ENCODE peak calls at places on chromosomes 6 and 20, in six cellular contexts. One of them, this sample, is unnamed.

GRCh38 chr6:159915397-159915796 is 24.6 kb downstream of the MAS1 start:
- DNase-seq in activated CD8-positive, alpha-beta memory T cell treated with anti-CD3 and anti-CD28 coated beads for 4 hours: no peak
- DNase-seq in Ammon's horn: no peak
- DNase-seq in NCI-H1092: no peak
- DNase-seq in NCI-H69: no peak
- DNase-seq in stimulated activated CD8-positive, alpha-beta memory T cell treated with anti-CD3 and anti-CD28 coated beads, Interleukin-2, amount 100 ng/mL, for 48 hours: no peak
- DNase-seq in this sample: no peak

GRCh38 chr6:47138046-47138445 is 95.9 kb upstream of the ADGRF1 start:
- DNase-seq in activated CD8-positive, alpha-beta memory T cell treated with anti-CD3 and anti-CD28 coated beads for 4 hours: no peak
- DNase-seq in Ammon's horn: no peak
- DNase-seq in NCI-H1092: no peak
- DNase-seq in NCI-H69: no peak
- DNase-seq in stimulated activated CD8-positive, alpha-beta memory T cell treated with anti-CD3 and anti-CD28 coated beads, Interleukin-2, amount 100 ng/mL, for 48 hours: no peak
- DNase-seq in this sample: no peak

GRCh38 chr6:130906736-130907381 is 79.7 kb downstream of the SMLR1 start:
- DNase-seq in activated CD8-positive, alpha-beta memory T cell treated with anti-CD3 and anti-CD28 coated beads for 4 hours: no peak
- DNase-seq in Ammon's horn: no peak
- DNase-seq in NCI-H1092: no peak
- DNase-seq in NCI-H69: no peak
- DNase-seq in stimulated activated CD8-positive, alpha-beta memory T cell treated with anti-CD3 and anti-CD28 coated beads, Interleukin-2, amount 100 ng/mL, for 48 hours: no peak
- DNase-seq in this sample: no peak

GRCh38 chr6:159112714-159113113 is 56.5 kb upstream of the FNDC1 start:
- DNase-seq in activated CD8-positive, alpha-beta memory T cell treated with anti-CD3 and anti-CD28 coated beads for 4 hours: no peak
- DNase-seq in Ammon's horn: no peak
- DNase-seq in NCI-H1092: no peak
- DNase-seq in NCI-H69: no peak
- DNase-seq in stimulated activated CD8-positive, alpha-beta memory T cell treated with anti-CD3 and anti-CD28 coated beads, Interleukin-2, amount 100 ng/mL, for 48 hours: no peak
- DNase-seq in this sample: no peak

GRCh38 chr6:24824142-24824755 is 25.5 kb upstream of the ARMH2 start:
- DNase-seq in activated CD8-positive, alpha-beta memory T cell treated with anti-CD3 and anti-CD28 coated beads for 4 hours: no peak
- DNase-seq in Ammon's horn: no peak
- DNase-seq in NCI-H1092: no peak
- DNase-seq in NCI-H69: peak; percentile 57
- DNase-seq in stimulated activated CD8-positive, alpha-beta memory T cell treated with anti-CD3 and anti-CD28 coated beads, Interleukin-2, amount 100 ng/mL, for 48 hours: no peak
- DNase-seq in this sample: no peak

GRCh38 chr20:55205684-55206083 is 730.3 kb downstream of the DOK5 start:
- DNase-seq in activated CD8-positive, alpha-beta memory T cell treated with anti-CD3 and anti-CD28 coated beads for 4 hours: no peak
- DNase-seq in Ammon's horn: no peak
- DNase-seq in NCI-H1092: no peak
- DNase-seq in NCI-H69: no peak
- DNase-seq in stimulated activated CD8-positive, alpha-beta memory T cell treated with anti-CD3 and anti-CD28 coated beads, Interleukin-2, amount 100 ng/mL, for 48 hours: no peak
- DNase-seq in this sample: no peak

GRCh38 chr6:73538116-73538779 is 17.4 kb upstream of the EEF1A1 start:
- DNase-seq in activated CD8-positive, alpha-beta memory T cell treated with anti-CD3 and anti-CD28 coated beads for 4 hours: no peak
- DNase-seq in Ammon's horn: no peak
- DNase-seq in NCI-H1092: no peak
- DNase-seq in NCI-H69: no peak
- DNase-seq in stimulated activated CD8-positive, alpha-beta memory T cell treated with anti-CD3 and anti-CD28 coated beads, Interleukin-2, amount 100 ng/mL, for 48 hours: no peak
- DNase-seq in this sample: no peak

GRCh38 chr6:112282217-112282616 is 27.9 kb upstream of the LAMA4 start:
- DNase-seq in activated CD8-positive, alpha-beta memory T cell treated with anti-CD3 and anti-CD28 coated beads for 4 hours: no peak
- DNase-seq in Ammon's horn: peak; percentile 77
- DNase-seq in NCI-H1092: no peak
- DNase-seq in NCI-H69: peak; percentile 33
- DNase-seq in stimulated activated CD8-positive, alpha-beta memory T cell treated with anti-CD3 and anti-CD28 coated beads, Interleukin-2, amount 100 ng/mL, for 48 hours: no peak
- DNase-seq in this sample: no peak

GRCh38 chr6:16850332-16851022 is 89.2 kb upstream of the ATXN1 start:
- DNase-seq in activated CD8-positive, alpha-beta memory T cell treated with anti-CD3 and anti-CD28 coated beads for 4 hours: no peak
- DNase-seq in Ammon's horn: no peak
- DNase-seq in NCI-H1092: no peak
- DNase-seq in NCI-H69: peak; percentile 99
- DNase-seq in stimulated activated CD8-positive, alpha-beta memory T cell treated with anti-CD3 and anti-CD28 coated beads, Interleukin-2, amount 100 ng/mL, for 48 hours: no peak
- DNase-seq in this sample: no peak

GRCh38 chr6:112882381-112882780 is 535.3 kb downstream of the RFPL4B start:
- DNase-seq in activated CD8-positive, alpha-beta memory T cell treated with anti-CD3 and anti-CD28 coated beads for 4 hours: no peak
- DNase-seq in Ammon's horn: no peak
- DNase-seq in NCI-H1092: no peak
- DNase-seq in NCI-H69: no peak
- DNase-seq in stimulated activated CD8-positive, alpha-beta memory T cell treated with anti-CD3 and anti-CD28 coated beads, Interleukin-2, amount 100 ng/mL, for 48 hours: no peak
- DNase-seq in this sample: no peak

GRCh38 chr6:31652925-31653724 is 664 bp upstream of the BAG6 start:
- DNase-seq in activated CD8-positive, alpha-beta memory T cell treated with anti-CD3 and anti-CD28 coated beads for 4 hours: peak; percentile 86
- DNase-seq in Ammon's horn: peak; percentile 92
- DNase-seq in NCI-H1092: peak; percentile 92
- DNase-seq in NCI-H69: peak; percentile 99
- DNase-seq in stimulated activated CD8-positive, alpha-beta memory T cell treated with anti-CD3 and anti-CD28 coated beads, Interleukin-2, amount 100 ng/mL, for 48 hours: peak; percentile 82
- DNase-seq in this sample: no peak

GRCh38 chr6:110315856-110316398 is 42.2 kb downstream of the METTL24 start:
- DNase-seq in activated CD8-positive, alpha-beta memory T cell treated with anti-CD3 and anti-CD28 coated beads for 4 hours: no peak
- DNase-seq in Ammon's horn: no peak
- DNase-seq in NCI-H1092: no peak
- DNase-seq in NCI-H69: peak; percentile 16
- DNase-seq in stimulated activated CD8-positive, alpha-beta memory T cell treated with anti-CD3 and anti-CD28 coated beads, Interleukin-2, amount 100 ng/mL, for 48 hours: no peak
- DNase-seq in this sample: no peak

GRCh38 chr20:4320284-4320683 is 304.9 kb upstream of the RNF24 start:
- DNase-seq in activated CD8-positive, alpha-beta memory T cell treated with anti-CD3 and anti-CD28 coated beads for 4 hours: no peak
- DNase-seq in Ammon's horn: no peak
- DNase-seq in NCI-H1092: no peak
- DNase-seq in NCI-H69: no peak
- DNase-seq in stimulated activated CD8-positive, alpha-beta memory T cell treated with anti-CD3 and anti-CD28 coated beads, Interleukin-2, amount 100 ng/mL, for 48 hours: no peak
- DNase-seq in this sample: no peak

GRCh38 chr6:17450825-17451224 is 57.4 kb downstream of the CAP2 start:
- DNase-seq in activated CD8-positive, alpha-beta memory T cell treated with anti-CD3 and anti-CD28 coated beads for 4 hours: no peak
- DNase-seq in Ammon's horn: no peak
- DNase-seq in NCI-H1092: peak; percentile 1
- DNase-seq in NCI-H69: peak; percentile 75
- DNase-seq in stimulated activated CD8-positive, alpha-beta memory T cell treated with anti-CD3 and anti-CD28 coated beads, Interleukin-2, amount 100 ng/mL, for 48 hours: no peak
- DNase-seq in this sample: no peak

GRCh38 chr20:51318058-51318960 is 224.2 kb downstream of the NFATC2 start:
- DNase-seq in activated CD8-positive, alpha-beta memory T cell treated with anti-CD3 and anti-CD28 coated beads for 4 hours: no peak
- DNase-seq in Ammon's horn: no peak
- DNase-seq in NCI-H1092: peak; percentile 20
- DNase-seq in NCI-H69: peak; percentile 66
- DNase-seq in stimulated activated CD8-positive, alpha-beta memory T cell treated with anti-CD3 and anti-CD28 coated beads, Interleukin-2, amount 100 ng/mL, for 48 hours: peak; percentile 54
- DNase-seq in this sample: peak; percentile 23

GRCh38 chr6:7911345-7911725 is 747 bp upstream of the TXNDC5 start:
- DNase-seq in activated CD8-positive, alpha-beta memory T cell treated with anti-CD3 and anti-CD28 coated beads for 4 hours: no peak
- DNase-seq in Ammon's horn: no peak
- DNase-seq in NCI-H1092: no peak
- DNase-seq in NCI-H69: peak; percentile 99
- DNase-seq in stimulated activated CD8-positive, alpha-beta memory T cell treated with anti-CD3 and anti-CD28 coated beads, Interleukin-2, amount 100 ng/mL, for 48 hours: no peak
- DNase-seq in this sample: no peak

GRCh38 chr6:36851632-36852031 is 12.4 kb upstream of the CPNE5 start:
- DNase-seq in activated CD8-positive, alpha-beta memory T cell treated with anti-CD3 and anti-CD28 coated beads for 4 hours: no peak
- DNase-seq in Ammon's horn: no peak
- DNase-seq in NCI-H1092: no peak
- DNase-seq in NCI-H69: no peak
- DNase-seq in stimulated activated CD8-positive, alpha-beta memory T cell treated with anti-CD3 and anti-CD28 coated beads, Interleukin-2, amount 100 ng/mL, for 48 hours: no peak
- DNase-seq in this sample: no peak

GRCh38 chr6:69370763-69371162 is 426.0 kb downstream of the LMBRD1 start:
- DNase-seq in activated CD8-positive, alpha-beta memory T cell treated with anti-CD3 and anti-CD28 coated beads for 4 hours: no peak
- DNase-seq in Ammon's horn: peak; percentile 37
- DNase-seq in NCI-H1092: no peak
- DNase-seq in NCI-H69: no peak
- DNase-seq in stimulated activated CD8-positive, alpha-beta memory T cell treated with anti-CD3 and anti-CD28 coated beads, Interleukin-2, amount 100 ng/mL, for 48 hours: no peak
- DNase-seq in this sample: no peak

GRCh38 chr6:113031591-113031990 is 684.5 kb downstream of the RFPL4B start:
- DNase-seq in activated CD8-positive, alpha-beta memory T cell treated with anti-CD3 and anti-CD28 coated beads for 4 hours: no peak
- DNase-seq in Ammon's horn: peak; percentile 29
- DNase-seq in NCI-H1092: no peak
- DNase-seq in NCI-H69: peak; percentile 4
- DNase-seq in stimulated activated CD8-positive, alpha-beta memory T cell treated with anti-CD3 and anti-CD28 coated beads, Interleukin-2, amount 100 ng/mL, for 48 hours: no peak
- DNase-seq in this sample: no peak

GRCh38 chr6:43980004-43980795 is 147.1 kb downstream of the MRPL14 start:
- DNase-seq in activated CD8-positive, alpha-beta memory T cell treated with anti-CD3 and anti-CD28 coated beads for 4 hours: no peak
- DNase-seq in Ammon's horn: peak; percentile 46
- DNase-seq in NCI-H1092: peak; percentile 76
- DNase-seq in NCI-H69: peak; percentile 85
- DNase-seq in stimulated activated CD8-positive, alpha-beta memory T cell treated with anti-CD3 and anti-CD28 coated beads, Interleukin-2, amount 100 ng/mL, for 48 hours: no peak
- DNase-seq in this sample: no peak

GRCh38 chr20:59945731-59946130 is 5.5 kb downstream of the FAM217B start:
- DNase-seq in activated CD8-positive, alpha-beta memory T cell treated with anti-CD3 and anti-CD28 coated beads for 4 hours: no peak
- DNase-seq in Ammon's horn: no peak
- DNase-seq in NCI-H1092: no peak
- DNase-seq in NCI-H69: no peak
- DNase-seq in stimulated activated CD8-positive, alpha-beta memory T cell treated with anti-CD3 and anti-CD28 coated beads, Interleukin-2, amount 100 ng/mL, for 48 hours: no peak
- DNase-seq in this sample: no peak

GRCh38 chr20:5349448-5349847 is 32.7 kb upstream of the PROKR2 start:
- DNase-seq in activated CD8-positive, alpha-beta memory T cell treated with anti-CD3 and anti-CD28 coated beads for 4 hours: no peak
- DNase-seq in Ammon's horn: no peak
- DNase-seq in NCI-H1092: no peak
- DNase-seq in NCI-H69: no peak
- DNase-seq in stimulated activated CD8-positive, alpha-beta memory T cell treated with anti-CD3 and anti-CD28 coated beads, Interleukin-2, amount 100 ng/mL, for 48 hours: no peak
- DNase-seq in this sample: no peak

GRCh38 chr6:31559958-31560696 is 12.0 kb upstream of the LTA start:
- DNase-seq in activated CD8-positive, alpha-beta memory T cell treated with anti-CD3 and anti-CD28 coated beads for 4 hours: no peak
- DNase-seq in Ammon's horn: peak; percentile 63
- DNase-seq in NCI-H1092: no peak
- DNase-seq in NCI-H69: no peak
- DNase-seq in stimulated activated CD8-positive, alpha-beta memory T cell treated with anti-CD3 and anti-CD28 coated beads, Interleukin-2, amount 100 ng/mL, for 48 hours: no peak
- DNase-seq in this sample: no peak

GRCh38 chr6:6623553-6623952 is 35.0 kb downstream of the LY86 start:
- DNase-seq in activated CD8-positive, alpha-beta memory T cell treated with anti-CD3 and anti-CD28 coated beads for 4 hours: no peak
- DNase-seq in Ammon's horn: no peak
- DNase-seq in NCI-H1092: no peak
- DNase-seq in NCI-H69: no peak
- DNase-seq in stimulated activated CD8-positive, alpha-beta memory T cell treated with anti-CD3 and anti-CD28 coated beads, Interleukin-2, amount 100 ng/mL, for 48 hours: no peak
- DNase-seq in this sample: no peak

GRCh38 chr20:59020938-59021551 is 1.8 kb downstream of the TUBB1 start:
- DNase-seq in activated CD8-positive, alpha-beta memory T cell treated with anti-CD3 and anti-CD28 coated beads for 4 hours: no peak
- DNase-seq in Ammon's horn: no peak
- DNase-seq in NCI-H1092: no peak
- DNase-seq in NCI-H69: no peak
- DNase-seq in stimulated activated CD8-positive, alpha-beta memory T cell treated with anti-CD3 and anti-CD28 coated beads, Interleukin-2, amount 100 ng/mL, for 48 hours: no peak
- DNase-seq in this sample: no peak

GRCh38 chr6:72084992-72085569 is 198.7 kb downstream of the RIMS1 start:
- DNase-seq in activated CD8-positive, alpha-beta memory T cell treated with anti-CD3 and anti-CD28 coated beads for 4 hours: no peak
- DNase-seq in Ammon's horn: peak; percentile 16
- DNase-seq in NCI-H1092: no peak
- DNase-seq in NCI-H69: peak; percentile 9
- DNase-seq in stimulated activated CD8-positive, alpha-beta memory T cell treated with anti-CD3 and anti-CD28 coated beads, Interleukin-2, amount 100 ng/mL, for 48 hours: no peak
- DNase-seq in this sample: no peak

GRCh38 chr6:50128420-50129005 is 78.8 kb upstream of the DEFB112 start:
- DNase-seq in activated CD8-positive, alpha-beta memory T cell treated with anti-CD3 and anti-CD28 coated beads for 4 hours: no peak
- DNase-seq in Ammon's horn: no peak
- DNase-seq in NCI-H1092: no peak
- DNase-seq in NCI-H69: peak; percentile 49
- DNase-seq in stimulated activated CD8-positive, alpha-beta memory T cell treated with anti-CD3 and anti-CD28 coated beads, Interleukin-2, amount 100 ng/mL, for 48 hours: no peak
- DNase-seq in this sample: no peak

GRCh38 chr6:93784794-93785757 is 365.7 kb upstream of the EPHA7 start:
- DNase-seq in activated CD8-positive, alpha-beta memory T cell treated with anti-CD3 and anti-CD28 coated beads for 4 hours: no peak
- DNase-seq in Ammon's horn: peak; percentile 73
- DNase-seq in NCI-H1092: no peak
- DNase-seq in NCI-H69: peak; percentile 25
- DNase-seq in stimulated activated CD8-positive, alpha-beta memory T cell treated with anti-CD3 and anti-CD28 coated beads, Interleukin-2, amount 100 ng/mL, for 48 hours: no peak
- DNase-seq in this sample: no peak

GRCh38 chr6:35092362-35093117 is 48.6 kb downstream of the TCP11 start:
- DNase-seq in activated CD8-positive, alpha-beta memory T cell treated with anti-CD3 and anti-CD28 coated beads for 4 hours: no peak
- DNase-seq in Ammon's horn: no peak
- DNase-seq in NCI-H1092: no peak
- DNase-seq in NCI-H69: peak; percentile 45
- DNase-seq in stimulated activated CD8-positive, alpha-beta memory T cell treated with anti-CD3 and anti-CD28 coated beads, Interleukin-2, amount 100 ng/mL, for 48 hours: no peak
- DNase-seq in this sample: no peak

GRCh38 chr20:21202284-21202683 is 76.4 kb downstream of the KIZ start:
- DNase-seq in activated CD8-positive, alpha-beta memory T cell treated with anti-CD3 and anti-CD28 coated beads for 4 hours: no peak
- DNase-seq in Ammon's horn: no peak
- DNase-seq in NCI-H1092: no peak
- DNase-seq in NCI-H69: peak; percentile 5
- DNase-seq in stimulated activated CD8-positive, alpha-beta memory T cell treated with anti-CD3 and anti-CD28 coated beads, Interleukin-2, amount 100 ng/mL, for 48 hours: no peak
- DNase-seq in this sample: no peak

GRCh38 chr20:15111654-15112053 is 774.2 kb upstream of the FLRT3 start:
- DNase-seq in activated CD8-positive, alpha-beta memory T cell treated with anti-CD3 and anti-CD28 coated beads for 4 hours: no peak
- DNase-seq in Ammon's horn: no peak
- DNase-seq in NCI-H1092: no peak
- DNase-seq in NCI-H69: no peak
- DNase-seq in stimulated activated CD8-positive, alpha-beta memory T cell treated with anti-CD3 and anti-CD28 coated beads, Interleukin-2, amount 100 ng/mL, for 48 hours: no peak
- DNase-seq in this sample: no peak

GRCh38 chr20:43843096-43843964 is 71.3 kb upstream of the TOX2 start:
- DNase-seq in activated CD8-positive, alpha-beta memory T cell treated with anti-CD3 and anti-CD28 coated beads for 4 hours: no peak
- DNase-seq in Ammon's horn: no peak
- DNase-seq in NCI-H1092: no peak
- DNase-seq in NCI-H69: no peak
- DNase-seq in stimulated activated CD8-positive, alpha-beta memory T cell treated with anti-CD3 and anti-CD28 coated beads, Interleukin-2, amount 100 ng/mL, for 48 hours: no peak
- DNase-seq in this sample: no peak

GRCh38 chr6:81897793-81898192 is 145.3 kb upstream of the TENT5A start:
- DNase-seq in activated CD8-positive, alpha-beta memory T cell treated with anti-CD3 and anti-CD28 coated beads for 4 hours: no peak
- DNase-seq in Ammon's horn: no peak
- DNase-seq in NCI-H1092: no peak
- DNase-seq in NCI-H69: no peak
- DNase-seq in stimulated activated CD8-positive, alpha-beta memory T cell treated with anti-CD3 and anti-CD28 coated beads, Interleukin-2, amount 100 ng/mL, for 48 hours: no peak
- DNase-seq in this sample: no peak

GRCh38 chr6:144264270-144265060 is 20.7 kb upstream of the UTRN start:
- DNase-seq in activated CD8-positive, alpha-beta memory T cell treated with anti-CD3 and anti-CD28 coated beads for 4 hours: no peak
- DNase-seq in Ammon's horn: no peak
- DNase-seq in NCI-H1092: no peak
- DNase-seq in NCI-H69: no peak
- DNase-seq in stimulated activated CD8-positive, alpha-beta memory T cell treated with anti-CD3 and anti-CD28 coated beads, Interleukin-2, amount 100 ng/mL, for 48 hours: no peak
- DNase-seq in this sample: no peak

GRCh38 chr6:89351632-89352328 is 742 bp downstream of the UBE2J1 start:
- DNase-seq in activated CD8-positive, alpha-beta memory T cell treated with anti-CD3 and anti-CD28 coated beads for 4 hours: no peak
- DNase-seq in Ammon's horn: no peak
- DNase-seq in NCI-H1092: no peak
- DNase-seq in NCI-H69: peak; percentile 79
- DNase-seq in stimulated activated CD8-positive, alpha-beta memory T cell treated with anti-CD3 and anti-CD28 coated beads, Interleukin-2, amount 100 ng/mL, for 48 hours: no peak
- DNase-seq in this sample: no peak

GRCh38 chr20:62860391-62860923 is 1.2 kb downstream of the TCFL5 start:
- DNase-seq in activated CD8-positive, alpha-beta memory T cell treated with anti-CD3 and anti-CD28 coated beads for 4 hours: no peak
- DNase-seq in Ammon's horn: peak; percentile 69
- DNase-seq in NCI-H1092: no peak
- DNase-seq in NCI-H69: peak; percentile 32
- DNase-seq in stimulated activated CD8-positive, alpha-beta memory T cell treated with anti-CD3 and anti-CD28 coated beads, Interleukin-2, amount 100 ng/mL, for 48 hours: no peak
- DNase-seq in this sample: no peak